ENCODE peak calls at places on chromosomes 3 and 15, in four cellular contexts. K, U, W and M are unnamed samples. For H3K36me3, the result is how much of the 10 kb centered on the place peaks cover.

GRCh38 chr15:57248074-57248473 is 128.2 kb upstream of the CGNL1 start:
- DNase-seq in K (no peak), W (no peak), U (no peak), M (no peak)

GRCh38 chr3:15557511-15557946 is 36.0 kb upstream of the COLQ start:
- DNase-seq in W (peak), K (peak), U (peak), M (no peak)

GRCh38 chr3:105518806-105519418 is 152.2 kb downstream of the ALCAM start:
- DNase-seq in W (peak), K (no peak), U (peak), M (no peak)

GRCh38 chr3:129345971-129346370 is 67.3 kb downstream of the HMCES start:
- DNase-seq in W (no peak), U (no peak), K (no peak), M (no peak)

GRCh38 chr3:118884748-118885206 is 149.9 kb downstream of the IGSF11 start:
- DNase-seq in K (peak), W (peak), U (peak), M (peak)

GRCh38 chr3:14511623-14511965 is 28.5 kb downstream of the GRIP2 start:
- DNase-seq in W (no peak), K (no peak), U (no peak), M (no peak)

GRCh38 chr15:58492661-58493397 is 61.0 kb downstream of the LIPC start:
- DNase-seq in K (no peak), U (no peak), W (no peak), M (no peak)

GRCh38 chr15:90187257-90187868 is 13.8 kb upstream of the SEMA4B start:
- DNase-seq in U (no peak), K (no peak), W (no peak), M (no peak)

GRCh38 chr3:30779686-30780287 is 114.7 kb downstream of the GADL1 start:
- DNase-seq in W (no peak), U (no peak), K (no peak), M (no peak)

GRCh38 chr3:112394008-112394616 is 61.2 kb downstream of the CD200 start:
- DNase-seq in W (no peak), U (no peak), K (no peak), M (no peak)

GRCh38 chr3:27681249-27681748 is 40.8 kb downstream of the EOMES start:
- DNase-seq in K (no peak), U (peak), W (no peak), M (peak)

GRCh38 chr15:91890614-91891013 is 37.1 kb downstream of the SLCO3A1 start:
- DNase-seq in W (peak), U (no peak), K (no peak), M (no peak)

GRCh38 chr3:16587047-16587702 is 18.0 kb downstream of the DAZL start:
- DNase-seq in K (no peak), U (no peak), W (no peak), M (no peak)

GRCh38 chr3:17518189-17519059 is 224.0 kb downstream of the TBC1D5 start:
- DNase-seq in U (no peak), W (no peak), K (no peak), M (no peak)

GRCh38 chr15:45919806-45920205 is 285.0 kb downstream of the SQOR start:
- DNase-seq in U (no peak), K (peak), W (peak), M (no peak)

GRCh38 chr15:57218826-57219576 is 157.3 kb upstream of the CGNL1 start:
- DNase-seq in W (no peak), U (no peak), K (no peak), M (no peak)

GRCh38 chr3:128814514-128815317 is 64.7 kb upstream of the ACAD9 start:
- DNase-seq in K (no peak), U (no peak), W (no peak), M (no peak)

GRCh38 chr3:181808053-181808452 is 96.3 kb downstream of the SOX2 start:
- DNase-seq in K (no peak), W (no peak), U (no peak), M (no peak)

GRCh38 chr15:57697588-57697987 is 8.9 kb upstream of the POLR2M start:
- DNase-seq in K (no peak), U (no peak), W (no peak), M (no peak)

GRCh38 chr3:160771811-160772459 is 15.9 kb downstream of the PPM1L start:
- DNase-seq in U (no peak), W (no peak), K (no peak), M (no peak)
- TF ChIP-seq CTCF in U (no peak), W (no peak), K (no peak), M (no peak)

DNA sequence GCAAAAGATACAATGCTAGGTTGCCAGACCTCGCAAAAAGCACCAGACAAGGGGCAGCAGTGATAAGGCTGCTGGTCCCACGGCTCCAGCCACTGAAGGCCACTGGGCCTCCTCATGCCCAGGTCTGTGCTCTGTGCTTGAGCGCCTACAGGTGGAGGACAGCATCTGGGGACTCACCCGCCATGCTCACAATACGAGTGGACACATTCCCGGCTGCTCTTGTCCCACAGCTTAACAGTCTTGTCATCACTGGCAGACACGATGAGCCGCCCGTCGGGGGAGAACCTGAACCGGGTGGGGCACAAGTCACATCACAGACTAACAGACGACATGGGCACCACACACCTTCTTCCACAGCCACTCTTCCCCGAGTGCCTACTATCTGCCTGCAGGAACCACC is 7.4 kb downstream of the POC1A start:
- DNase-seq in W (no peak), K (no peak), U (no peak), M (no peak)
- H3K36me3 ChIP-seq in W (under half), K (under half), U (under half), M (under half)

GRCh38 chr3:139460096-139460495 is 16.2 kb downstream of the RBP2 start:
- DNase-seq in K (no peak), W (no peak), U (no peak), M (no peak)

GRCh38 chr3:139457066-139457465 is 19.2 kb downstream of the RBP2 start:
- DNase-seq in W (no peak), U (no peak), K (no peak), M (no peak)

GRCh38 chr3:139456391-139456790 is 19.9 kb downstream of the RBP2 start:
- DNase-seq in K (no peak), U (no peak), W (no peak), M (no peak)

GRCh38 chr3:139458348-139458747 is 18.0 kb downstream of the RBP2 start:
- DNase-seq in K (no peak), W (no peak), U (no peak), M (no peak)

DNA sequence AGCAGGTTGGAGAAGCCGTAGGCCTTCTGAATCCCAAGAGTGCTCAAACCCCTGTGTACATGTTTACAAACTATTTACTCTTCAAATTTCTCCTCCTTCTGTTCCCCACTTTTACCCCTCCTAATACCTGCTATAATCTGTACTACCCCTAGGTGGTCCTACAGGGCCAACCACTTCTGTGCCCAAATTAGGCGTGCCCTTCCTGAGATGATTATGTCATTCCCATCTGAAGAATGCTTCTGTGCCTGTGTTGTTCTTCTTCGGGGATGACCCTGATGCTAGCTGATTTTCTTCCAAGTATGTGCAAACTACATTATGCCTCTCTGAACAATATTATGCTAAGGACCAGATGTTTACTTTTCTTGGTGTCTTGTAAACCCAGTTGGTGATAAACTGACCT is 20.5 kb downstream of the RBP2 start:
- DNase-seq in U (no peak), K (no peak), W (no peak), M (no peak)
- TF ChIP-seq CTCF in U (no peak), K (no peak), W (peak), M (no peak)

GRCh38 chr15:67125589-67126502 is 60.4 kb downstream of the SMAD3 start:
- DNase-seq in W (peak), K (peak), U (peak), M (peak)
- H3K36me3 ChIP-seq in W (under half), K (under half), U (under half), M (under half)

GRCh38 chr3:142028174-142028833 is 121.0 kb downstream of the TFDP2 start:
- DNase-seq in U (peak), W (peak), K (no peak), M (no peak)
- TF ChIP-seq CTCF in U (no peak), W (no peak), K (no peak), M (no peak)

GRCh38 chr15:52230073-52230472 is 38.9 kb upstream of the GNB5 start:
- DNase-seq in W (no peak), K (no peak), U (no peak), M (no peak)

GRCh38 chr15:52225230-52225629 is 34.0 kb upstream of the GNB5 start:
- DNase-seq in U (no peak), K (no peak), W (no peak), M (no peak)

GRCh38 chr15:52232327-52232726 is 41.1 kb upstream of the GNB5 start:
- DNase-seq in W (no peak), U (no peak), K (no peak), M (no peak)

GRCh38 chr15:52227456-52227855 is 36.3 kb upstream of the GNB5 start:
- DNase-seq in U (peak), K (peak), W (peak), M (peak)

GRCh38 chr15:52228928-52229327 is 37.7 kb upstream of the GNB5 start:
- DNase-seq in U (no peak), W (peak), K (no peak), M (no peak)
- H3K36me3 ChIP-seq in U (under half), W (under half), K (under half), M (under half)